ENCODE peak calls at places on chromosome 1, in four cellular contexts. H is SK-N-SH, V is GM12878, L is K562. E is an unnamed sample. For H3K4me1, the result is how much of the 10 kb centered on the place peaks cover.

GRCh38 chr1:67031121-67031520 is 22.8 kb downstream of the SLC35D1 start:
- DNase-seq in H (no peak), V (no peak), L (no peak), E (no peak)

GRCh38 chr1:31759266-31760023 is 4.7 kb downstream of the ADGRB2 start:
- DNase-seq in H (peak), V (no peak), L (no peak), E (no peak)

GRCh38 chr1:211546543-211546942 is 32.4 kb downstream of the SLC30A1 start:
- DNase-seq in H (no peak), L (no peak), V (no peak), E (no peak)

GRCh38 chr1:172699111-172699510 is 40.2 kb downstream of the FASLG start:
- DNase-seq in L (no peak), V (peak), H (no peak), E (no peak)

GRCh38 chr1:221991221-221991620 is 249.3 kb upstream of the DUSP10 start:
- DNase-seq in L (no peak), H (no peak), V (no peak), E (no peak)

GRCh38 chr1:164380893-164381292 is 178.1 kb upstream of the PBX1 start:
- DNase-seq in L (no peak), H (no peak), V (no peak), E (no peak)

GRCh38 chr1:228956864-228957263 is 221.6 kb downstream of the RHOU start:
- DNase-seq in H (no peak), L (no peak), V (no peak), E (no peak)

GRCh38 chr1:161908264-161908663 is 115.4 kb downstream of the OLFML2B start:
- DNase-seq in L (no peak), V (no peak), H (no peak), E (no peak)

GRCh38 chr1:15685820-15686219 is 1.7 kb downstream of the PLEKHM2 start:
- DNase-seq in L (no peak), H (no peak), V (no peak), E (no peak)

GRCh38 chr1:113809651-113810602 is 2.3 kb downstream of the RSBN1 start:
- DNase-seq in H (no peak), L (no peak), V (no peak), E (peak)

GRCh38 chr1:43253876-43254275 is 15.9 kb upstream of the TMEM125 start:
- DNase-seq in V (no peak), H (no peak), L (no peak), E (no peak)

GRCh38 chr1:96236156-96236739 is 485.3 kb upstream of the PTBP2 start:
- DNase-seq in L (no peak), H (peak), V (no peak), E (peak)

GRCh38 chr1:59487335-59488031 is 190.6 kb downstream of the FGGY start:
- DNase-seq in V (no peak), H (no peak), L (no peak), E (no peak)

GRCh38 chr1:244391761-244392160 is 59.9 kb downstream of the ADSS2 start:
- DNase-seq in V (no peak), L (no peak), H (no peak), E (peak)

GRCh38 chr1:211529453-211529852 is 37.5 kb upstream of the RD3 start:
- DNase-seq in H (no peak), L (no peak), V (no peak), E (no peak)

GRCh38 chr1:95196017-95196416 is 38.0 kb upstream of the RWDD3 start:
- DNase-seq in L (no peak), H (no peak), V (no peak), E (no peak)

GRCh38 chr1:2202008-2202575 is 7.5 kb upstream of the FAAP20 start:
- DNase-seq in V (no peak), L (no peak), H (no peak), E (no peak)

GRCh38 chr1:14778882-14779594 is 180.6 kb downstream of the KAZN start:
- DNase-seq in H (peak), V (no peak), L (peak), E (peak)

GRCh38 chr1:82782599-82782998 is 981.9 kb downstream of the ADGRL2 start:
- DNase-seq in H (no peak), V (no peak), L (no peak), E (no peak)

GRCh38 chr1:40059292-40059959 is 18.9 kb downstream of the CAP1 start:
- DNase-seq in L (peak), H (no peak), V (no peak), E (no peak)

DNA sequence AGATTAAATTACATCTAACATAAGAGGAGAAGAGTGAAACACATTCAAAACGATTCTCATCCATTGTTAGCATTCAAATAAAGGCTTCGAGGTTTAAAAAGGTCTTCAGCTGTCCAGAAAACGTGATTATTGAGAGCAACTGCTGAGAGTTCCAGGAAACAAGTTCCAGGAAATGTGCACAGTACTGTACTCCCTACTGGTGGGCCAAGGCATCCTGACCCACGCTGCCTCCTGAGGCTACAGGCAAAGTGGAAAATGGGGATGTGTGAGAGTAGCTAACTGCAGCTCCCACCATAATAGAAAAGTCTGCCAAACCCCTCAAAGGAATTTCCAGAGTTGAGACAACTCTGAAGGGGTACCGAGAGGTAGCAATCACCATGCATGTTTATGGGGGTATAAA is 2.0 kb downstream of the VAV3 start:
- DNase-seq in L (no peak), V (no peak), H (no peak), E (no peak)
- H3K4me1 ChIP-seq in L (under half), V (under half), H (under half), E (under half)

GRCh38 chr1:51794868-51795267 is 83.7 kb downstream of the NRDC start:
- DNase-seq in L (no peak), H (no peak), V (no peak), E (no peak)
- TF ChIP-seq REST in L (no peak), H (no peak), V (no peak), E (no peak)

DNA sequence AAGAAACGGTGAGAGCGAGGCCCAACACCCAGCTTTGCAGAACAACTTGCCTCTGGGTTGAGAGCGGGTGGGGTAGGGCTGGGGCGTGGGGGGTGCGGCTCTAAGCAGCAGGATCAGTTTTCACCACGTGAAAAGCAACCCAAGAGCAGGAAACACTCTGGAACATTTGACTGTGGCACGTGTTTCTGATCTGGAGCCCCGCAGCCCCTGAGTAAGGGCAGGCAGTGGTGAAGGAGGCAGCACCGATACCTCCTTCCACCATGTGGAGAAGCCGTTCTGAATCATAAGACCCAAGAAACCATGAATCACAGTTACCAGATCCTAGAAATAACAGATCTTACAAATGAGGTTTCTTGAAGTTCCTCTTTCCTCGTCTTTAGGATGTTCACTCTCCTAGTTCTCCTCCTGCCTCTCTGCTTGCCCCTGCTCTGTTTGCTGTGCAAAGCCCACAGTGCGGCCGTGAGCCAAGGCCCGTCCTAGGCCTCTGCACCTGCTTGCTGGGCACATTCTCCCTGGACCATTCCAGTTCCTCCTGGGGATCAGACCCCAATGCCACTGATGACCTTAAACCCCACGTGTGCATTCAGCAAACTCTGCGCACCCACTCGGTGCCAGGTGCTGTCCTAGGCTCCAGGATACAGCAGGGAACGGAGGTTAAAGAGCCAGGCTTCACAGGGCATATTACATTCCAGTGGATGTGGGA is 31.9 kb downstream of the SLC1A7 start:
- DNase-seq in V (no peak), L (no peak), H (no peak), E (no peak)
- TF ChIP-seq RCOR1 in V (no peak), L (no peak), H (no peak), E (no peak)

GRCh38 chr1:27522860-27523665 is 33.1 kb upstream of the WASF2 start:
- DNase-seq in H (no peak), V (no peak), L (peak), E (no peak)
- H3K4me1 ChIP-seq in H (half or more), V (under half), L (half or more), E (under half)

GRCh38 chr1:217626321-217626720 is 4.6 kb downstream of the GPATCH2 start:
- DNase-seq in L (no peak), V (no peak), H (no peak), E (no peak)

GRCh38 chr1:217627431-217627830 is 3.5 kb downstream of the GPATCH2 start:
- DNase-seq in L (no peak), H (no peak), V (no peak), E (no peak)

GRCh38 chr1:217630711-217631591 is at the start of the genes GPATCH2 and SPATA17:
- DNase-seq in V (peak), H (peak), L (peak), E (peak)
- TF ChIP-seq REST in V (no peak), H (peak), L (no peak), E (no peak)

GRCh38 chr1:20708891-20709290 is 8.9 kb downstream of the KIF17 start:
- DNase-seq in V (no peak), L (no peak), H (no peak), E (no peak)
- TF ChIP-seq RCOR1 in V (no peak), L (no peak), H (no peak), E (no peak)